ENCODE peak calls at places on chromosomes 2 and 18, in six cellular contexts. U is mesenchymal stem cell, Y is GM23248, T is IMR-90, A is kidney, B is astrocyte. J is an unnamed sample. For H3K4me1, the result is how much of the 10 kb centered on the place peaks cover.

GRCh38 chr2:160652236-160652635 is 158.6 kb upstream of the RBMS1 start:
- DNase-seq in U (no peak), Y (peak), T (no peak), A (no peak), B (peak), J (no peak)

GRCh38 chr2:239068411-239068810 is 220.5 kb downstream of the TWIST2 start:
- DNase-seq in U (no peak), Y (no peak), T (no peak), A (no peak), B (no peak), J (no peak)

GRCh38 chr2:156466739-156467405 is 30.7 kb downstream of the GPD2 start:
- DNase-seq in U (no peak), Y (peak), T (peak), A (no peak), B (peak), J (no peak)

GRCh38 chr18:24685232-24685959 is 225.0 kb downstream of the HRH4 start:
- DNase-seq in U (no peak), Y (no peak), T (no peak), A (no peak), B (no peak), J (no peak)

GRCh38 chr2:229407170-229407569 is 136.1 kb upstream of the PID1 start:
- DNase-seq in U (peak), Y (peak), T (peak), A (peak), B (peak), J (no peak)

GRCh38 chr2:61436092-61436491 is 34.8 kb downstream of the USP34 start:
- DNase-seq in U (peak), Y (peak), T (no peak), A (no peak), B (no peak), J (peak)

GRCh38 chr18:62697636-62698035 is 17.7 kb upstream of the PHLPP1 start:
- DNase-seq in U (no peak), Y (no peak), T (no peak), A (no peak), B (no peak), J (no peak)

GRCh38 chr18:37913051-37913450 is 347.5 kb upstream of the CELF4 start:
- DNase-seq in U (no peak), Y (no peak), T (no peak), A (no peak), B (no peak), J (no peak)

GRCh38 chr2:173989160-173989885 is 24.1 kb upstream of the SP3 start:
- DNase-seq in U (no peak), Y (no peak), T (no peak), A (no peak), B (no peak), J (no peak)

GRCh38 chr2:42653039-42653438 is 84.6 kb downstream of the MTA3 start:
- DNase-seq in U (no peak), Y (no peak), T (no peak), A (no peak), B (no peak), J (no peak)
- H3K4me1 ChIP-seq in U (under half), Y (under half), T (under half), A (under half), B (under half), J (under half)

GRCh38 chr2:219059725-219060682 is 717 bp downstream of the IHH start:
- DNase-seq in U (no peak), Y (peak), T (no peak), A (peak), B (no peak), J (peak)
- H3K9ac ChIP-seq in U (no peak), Y (no peak), T (no peak), A (peak), B (no peak), J (no peak)

GRCh38 chr18:58255701-58256311 is 211.8 kb downstream of the NEDD4L start:
- DNase-seq in U (no peak), Y (no peak), T (no peak), A (no peak), B (no peak), J (peak)
- H3K4me3 ChIP-seq in U (peak), Y (no peak), T (no peak), A (no peak), B (no peak), J (no peak)

DNA sequence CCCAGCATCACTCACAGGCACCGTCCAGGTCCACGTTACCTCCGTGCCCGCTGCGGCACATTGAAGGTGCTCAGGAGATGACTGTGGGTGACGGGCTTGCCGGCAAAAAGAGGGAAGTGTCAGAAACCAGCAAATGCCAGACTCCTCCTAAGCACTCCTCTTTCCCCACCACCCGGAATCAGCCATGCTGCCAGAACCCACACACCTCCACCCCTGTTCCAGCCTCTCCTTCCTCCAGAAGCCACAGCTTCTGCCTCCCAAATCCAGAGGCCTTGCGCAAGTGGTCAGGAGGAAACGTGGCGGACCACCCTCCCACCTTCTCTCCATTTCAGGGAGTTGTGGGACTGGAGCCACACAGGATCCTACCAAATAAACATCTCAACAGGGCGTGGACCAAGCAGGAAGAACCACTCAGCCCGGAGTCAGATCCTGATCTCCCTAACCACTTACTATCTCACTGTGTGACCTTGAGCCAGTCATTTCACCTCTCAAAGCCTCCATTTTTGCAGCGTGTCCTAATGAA is 33.1 kb downstream of the SMAD7 start:
- DNase-seq in U (no peak), Y (no peak), T (no peak), A (no peak), B (no peak), J (peak)
- H3K4me1 ChIP-seq in U (under half), Y (under half), T (under half), A (under half), B (under half), J (under half)

DNA sequence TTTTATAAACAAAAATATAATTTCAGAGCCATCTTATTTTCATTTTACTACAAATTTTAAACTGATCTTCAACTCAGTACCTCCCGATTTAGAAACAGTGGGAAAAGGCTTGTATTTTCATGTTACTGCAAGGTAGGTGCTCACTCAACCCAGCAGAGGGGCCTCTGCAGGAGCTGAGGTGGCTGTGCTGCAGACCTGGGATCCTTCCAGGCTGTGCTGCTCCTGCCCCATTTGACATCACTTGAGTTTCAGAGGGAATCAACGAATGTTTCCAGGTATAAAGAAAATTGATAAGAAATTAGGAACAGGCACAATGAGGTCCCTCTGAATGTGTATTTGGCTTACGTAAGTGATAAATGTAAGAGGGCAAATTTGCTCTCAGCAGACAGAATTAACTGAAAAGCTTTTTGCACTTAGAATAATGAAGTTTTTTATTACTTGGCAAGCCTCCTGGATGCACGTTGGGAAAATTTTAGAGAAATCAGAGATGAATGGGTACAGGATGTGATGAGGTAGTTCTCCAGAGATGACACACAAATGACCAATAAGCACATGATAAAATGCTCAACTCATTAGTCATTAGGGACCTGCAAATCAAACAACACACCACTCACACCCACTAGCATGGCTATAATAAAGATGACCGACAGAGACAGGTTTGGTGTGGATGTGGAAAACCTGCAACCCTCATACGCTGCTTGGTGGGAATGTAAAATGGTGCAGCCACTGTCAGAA is 114.0 kb downstream of the NOL10 start:
- DNase-seq in U (peak), Y (peak), T (peak), A (no peak), B (peak), J (no peak)
- H3K9ac ChIP-seq in U (peak), Y (no peak), T (no peak), A (no peak), B (peak), J (no peak)

GRCh38 chr2:46304635-46305034 is 7.4 kb downstream of the EPAS1 start:
- DNase-seq in U (no peak), Y (no peak), T (no peak), A (no peak), B (no peak), J (peak)
- H3K4me3 ChIP-seq in U (no peak), Y (no peak), T (no peak), A (no peak), B (no peak), J (no peak)